ENCODE peak calls at places on chromosomes 16 and 17, in four cellular contexts. E is H9, F is neuronal stem cell, Y is IMR-90. A is an unnamed sample.

GRCh38 chr17:3025421-3026124 is 37.8 kb downstream of the OR1D5 start:
- DNase-seq in E (peak), F (no peak), Y (no peak), A (no peak)

GRCh38 chr16:31268033-31268365 is 8.2 kb downstream of the ITGAM start:
- DNase-seq in E (peak), F (no peak), Y (no peak), A (no peak)

GRCh38 chr17:27975146-27976011 is 67.1 kb upstream of the NLK start:
- DNase-seq in E (no peak), F (no peak), Y (peak), A (peak)

GRCh38 chr17:9255838-9256237 is 234.5 kb downstream of the NTN1 start:
- DNase-seq in E (no peak), F (no peak), Y (no peak), A (peak)

GRCh38 chr16:75256059-75256870 is 4.8 kb upstream of the BCAR1 start:
- DNase-seq in E (peak), F (no peak), Y (no peak), A (no peak)

GRCh38 chr17:17510456-17511292 is 14.5 kb upstream of the RASD1 start:
- DNase-seq in E (no peak), F (no peak), Y (no peak), A (no peak)

GRCh38 chr17:15406081-15406480 is 61.3 kb downstream of the CDRT4 start:
- DNase-seq in E (no peak), F (no peak), Y (no peak), A (no peak)

GRCh38 chr16:73124097-73124652 is 76.2 kb upstream of the ZFHX3 start:
- DNase-seq in E (no peak), F (no peak), Y (peak), A (peak)

GRCh38 chr16:20954574-20954973 is 54.0 kb downstream of the LYRM1 start:
- DNase-seq in E (no peak), F (no peak), Y (no peak), A (no peak)

GRCh38 chr17:2749058-2749783 is at the start of gene CCDC92B:
- DNase-seq in E (peak), F (peak), Y (no peak), A (no peak)

GRCh38 chr16:70770968-70771552 is 29.9 kb downstream of the VAC14 start:
- DNase-seq in E (peak), F (peak), Y (peak), A (peak)

DNA sequence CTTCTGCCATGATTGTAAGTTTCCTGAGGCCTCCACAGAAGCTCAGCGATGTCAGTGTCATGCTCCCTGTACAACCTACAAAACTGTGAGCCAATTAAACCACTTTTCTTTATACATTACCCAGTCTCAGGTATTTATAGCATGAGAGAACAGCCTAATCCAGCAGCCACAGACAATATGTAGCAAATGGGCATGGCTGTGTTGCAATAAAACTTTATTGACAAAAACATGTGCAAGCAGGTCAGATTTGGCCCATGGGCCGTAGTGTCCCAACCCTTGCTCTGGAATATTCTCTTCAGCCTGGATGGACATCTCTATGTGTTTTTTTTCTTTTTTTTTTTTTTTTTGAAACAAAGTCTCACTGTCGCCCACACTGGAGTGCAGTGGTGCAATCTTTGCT is 60.9 kb upstream of the EEF2KMT start:
- DNase-seq in E (no peak), F (no peak), Y (no peak), A (no peak)
- H3K4me2 ChIP-seq in E (no peak), F (no peak), Y (no peak), A (no peak)

DNA sequence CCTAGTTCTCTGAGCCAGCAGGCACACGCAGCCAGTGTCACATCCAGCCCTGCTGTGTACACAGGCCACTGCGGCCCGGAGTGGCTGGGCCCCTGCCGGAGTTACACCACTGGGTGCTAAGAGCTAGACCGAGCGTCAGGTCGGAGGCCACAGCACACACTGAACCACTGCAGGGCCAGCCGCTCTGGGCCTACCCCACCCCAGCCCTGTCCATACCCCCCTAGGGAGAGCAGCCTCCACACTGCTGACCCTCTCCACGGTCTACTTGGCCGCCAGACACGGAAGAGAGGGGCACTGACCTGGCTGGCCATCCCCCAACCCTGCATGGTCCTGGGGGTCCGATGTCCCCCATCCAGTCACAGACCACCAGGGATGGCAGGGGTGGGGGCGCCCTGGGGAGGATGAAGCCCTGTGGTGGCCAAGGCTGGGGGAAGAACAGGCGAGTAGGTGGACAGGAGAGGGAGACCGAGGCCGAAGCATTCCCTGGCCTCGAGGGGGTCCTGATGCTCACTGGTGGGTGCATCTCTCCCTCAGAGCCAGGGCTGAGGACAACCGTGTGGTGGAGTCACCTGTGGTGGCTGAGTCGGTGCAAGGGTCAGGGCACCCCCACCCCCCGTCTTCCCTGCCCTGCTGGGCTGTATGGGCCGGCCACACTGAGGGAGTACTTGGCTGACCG is 34.9 kb upstream of the ZC3H18 start:
- DNase-seq in E (peak), F (no peak), Y (no peak), A (no peak)
- H3K23ac ChIP-seq in E (no peak), F (peak), Y (no peak), A (no peak)

DNA sequence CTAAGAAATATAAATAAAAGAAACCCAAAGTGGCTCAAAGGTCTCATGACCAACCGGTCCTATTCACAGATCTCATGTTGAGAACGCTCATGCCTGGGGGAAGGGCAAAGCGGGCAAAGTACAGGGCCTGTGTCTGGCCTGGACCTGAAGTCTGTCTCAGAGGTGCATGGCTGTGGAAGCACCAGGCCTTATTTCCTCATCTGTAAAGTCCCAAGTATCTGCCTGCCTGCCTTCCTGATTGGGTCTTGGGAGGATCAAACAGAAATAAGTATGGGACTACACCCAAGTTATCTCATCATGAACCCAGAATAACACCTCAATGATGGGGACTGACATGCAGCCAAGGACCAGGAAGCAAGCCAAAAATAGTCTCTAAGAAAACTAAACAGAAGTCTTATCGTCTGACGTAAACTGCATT is 14.2 kb downstream of the AXIN2 start:
- DNase-seq in E (no peak), F (no peak), Y (peak), A (no peak)
- H2AFZ ChIP-seq in E (no peak), F (no peak), Y (no peak), A (no peak)

GRCh38 chr16:16093625-16094332 is 129.5 kb downstream of the ABCC6 start:
- DNase-seq in E (no peak), F (no peak), Y (no peak), A (no peak)

GRCh38 chr16:16092925-16093624 is 130.2 kb downstream of the ABCC6 start:
- DNase-seq in E (no peak), F (no peak), Y (peak), A (no peak)

GRCh38 chr16:16096161-16096857 is 127.0 kb downstream of the ABCC6 start:
- DNase-seq in E (no peak), F (no peak), Y (peak), A (no peak)

GRCh38 chr16:16096858-16097213 is 126.5 kb downstream of the ABCC6 start:
- DNase-seq in E (no peak), F (no peak), Y (no peak), A (no peak)

DNA sequence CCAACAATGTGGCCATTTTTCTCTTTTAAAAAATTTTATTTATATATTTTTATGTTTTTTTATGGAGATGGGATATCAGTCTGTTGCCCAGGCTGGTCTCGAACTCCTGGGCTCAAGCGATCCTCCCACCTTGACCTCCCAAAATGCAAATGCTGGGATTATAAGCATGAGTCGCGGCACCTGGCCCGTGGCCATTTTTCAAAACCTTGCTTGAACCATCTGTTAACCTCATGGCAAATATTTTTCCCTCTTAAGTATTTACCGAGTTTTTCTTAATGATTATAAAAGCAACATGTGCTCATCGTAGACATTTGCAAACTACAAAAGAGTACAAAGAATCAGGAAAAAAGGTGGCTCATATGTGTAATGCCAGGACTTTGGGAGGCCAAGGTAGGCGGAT is 127.6 kb downstream of the ABCC6 start:
- DNase-seq in E (no peak), F (no peak), Y (peak), A (no peak)
- H3K4me2 ChIP-seq in E (no peak), F (no peak), Y (no peak), A (no peak)

DNA sequence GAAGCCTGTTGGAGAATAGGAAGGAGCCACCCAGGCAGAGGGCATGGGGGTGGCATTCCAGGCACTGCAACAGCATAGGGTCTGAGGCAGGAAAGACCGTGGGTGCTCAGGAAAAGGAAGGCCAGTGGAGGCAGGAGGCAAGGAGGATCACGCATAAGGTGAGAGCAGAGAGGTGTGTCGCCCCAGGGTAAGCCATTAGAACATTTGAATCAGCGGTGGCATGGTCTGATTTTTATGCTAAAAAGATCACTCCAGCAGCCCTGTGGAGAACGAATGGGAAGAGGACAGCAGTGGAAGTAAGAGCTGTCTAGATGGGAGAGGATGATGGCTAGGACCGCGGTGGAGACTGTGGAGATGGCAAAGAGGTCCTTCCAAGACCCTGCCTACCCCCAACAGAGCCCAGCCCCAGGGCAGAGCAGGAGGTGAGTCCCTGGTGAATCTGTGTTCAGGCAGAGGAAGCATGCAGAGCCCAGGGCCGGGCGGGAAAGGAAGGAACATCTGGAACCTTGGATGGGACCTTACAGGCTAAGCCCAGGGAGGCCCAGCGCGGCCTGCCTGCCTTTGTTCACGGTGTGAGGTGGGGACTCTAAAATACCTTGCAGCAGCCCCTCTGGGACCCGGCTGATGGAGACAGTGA is 7.8 kb downstream of the LPO start:
- DNase-seq in E (peak), F (no peak), Y (no peak), A (no peak)
- H3K23ac ChIP-seq in E (no peak), F (no peak), Y (no peak), A (no peak)

GRCh38 chr16:471353-472198 is 46.1 kb downstream of the RAB11FIP3 start:
- DNase-seq in E (peak), F (peak), Y (peak), A (no peak)
- H2AFZ ChIP-seq in E (no peak), F (no peak), Y (peak), A (no peak)

GRCh38 chr17:45370949-45371413 is 54.2 kb upstream of the MAP3K14 start:
- DNase-seq in E (peak), F (no peak), Y (peak), A (no peak)

GRCh38 chr17:45367216-45367615 is 50.4 kb upstream of the MAP3K14 start:
- DNase-seq in E (peak), F (no peak), Y (no peak), A (no peak)

GRCh38 chr17:45366691-45367090 is 49.9 kb upstream of the MAP3K14 start:
- DNase-seq in E (peak), F (no peak), Y (no peak), A (no peak)

GRCh38 chr17:45366049-45366448 is 49.2 kb upstream of the MAP3K14 start:
- DNase-seq in E (peak), F (no peak), Y (no peak), A (no peak)

GRCh38 chr17:45368661-45369060 is 51.8 kb upstream of the MAP3K14 start:
- DNase-seq in E (no peak), F (no peak), Y (peak), A (no peak)
- H3K4me2 ChIP-seq in E (no peak), F (no peak), Y (peak), A (no peak)

DNA sequence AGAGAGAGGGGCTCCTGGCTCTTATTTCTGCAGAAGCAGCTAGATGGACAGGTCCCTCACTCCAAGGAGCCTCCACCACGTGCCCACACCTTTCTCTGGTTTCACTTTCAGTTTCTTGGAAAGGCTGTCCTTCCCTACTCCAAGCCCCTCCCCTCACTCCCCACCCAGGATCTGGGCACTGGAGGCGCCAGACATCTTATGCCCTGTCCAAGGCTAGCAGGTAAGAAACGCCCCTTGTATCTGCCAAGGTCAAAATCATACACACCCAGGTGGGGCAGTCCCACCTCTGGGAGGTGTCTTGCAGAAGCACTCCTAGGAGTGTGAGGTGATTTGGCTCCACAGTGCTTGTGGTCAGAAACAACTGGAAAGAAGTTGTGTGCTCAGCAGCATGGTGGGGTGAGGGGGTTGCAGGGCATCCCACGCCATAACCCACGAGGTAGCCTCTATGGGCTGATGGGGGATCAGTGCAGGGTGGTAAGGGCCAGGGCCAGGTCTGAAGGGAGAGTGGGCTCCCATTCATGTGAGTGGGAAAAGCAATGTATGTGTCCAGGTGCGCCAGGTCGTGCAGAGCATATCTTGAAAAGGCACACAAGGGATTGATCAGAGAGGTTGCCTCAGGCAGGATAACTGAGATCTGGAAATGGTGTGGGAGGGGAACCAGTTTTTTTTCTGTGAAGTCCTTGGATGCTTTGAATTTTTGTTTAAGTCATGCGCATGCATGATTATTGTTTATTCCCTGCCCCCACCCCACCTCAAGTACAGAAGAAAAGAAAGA is 31.8 kb upstream of the PRM1 start:
- DNase-seq in E (peak), F (no peak), Y (peak), A (peak)
- H3K23ac ChIP-seq in E (no peak), F (no peak), Y (peak), A (no peak)

A was measured in trophoblast cell.